ENCODE peak calls at places on chromosomes 6 and 20, in nine cellular contexts. R, V, D, K, B, W, L, C and N are unnamed samples.

GRCh38 chr6:149080511-149080910 is 237.0 kb upstream of the TAB2 start:
- DNase-seq in D (peak), B (no peak), C (no peak), R (peak), V (no peak), K (peak), L (no peak), W (peak), N (no peak)

GRCh38 chr6:14310955-14311354 is 193.4 kb downstream of the CD83 start:
- DNase-seq in L (no peak), D (no peak), C (no peak), R (no peak), W (peak), V (peak), K (peak), B (no peak), N (no peak)

GRCh38 chr20:50029083-50029696 is 46.4 kb downstream of the SNAI1 start:
- DNase-seq in C (no peak), W (no peak), R (no peak), K (no peak), D (no peak), L (no peak), B (no peak), V (no peak), N (no peak)

GRCh38 chr6:55448446-55448845 is 121.2 kb downstream of the GFRAL start:
- DNase-seq in K (peak), W (peak), D (peak), B (no peak), R (peak), V (no peak), L (no peak), C (no peak), N (no peak)

GRCh38 chr6:38865521-38866174 is 150.5 kb downstream of the DNAH8 start:
- DNase-seq in L (no peak), C (no peak), R (no peak), W (no peak), V (no peak), B (peak), K (no peak), D (no peak), N (no peak)

GRCh38 chr20:19380211-19380610 is 167.8 kb downstream of the SLC24A3 start:
- DNase-seq in L (no peak), W (no peak), R (no peak), B (no peak), D (peak), K (no peak), V (no peak), C (no peak), N (no peak)

GRCh38 chr20:57787969-57788781 is 78.4 kb upstream of the PMEPA1 start:
- DNase-seq in R (no peak), L (no peak), V (no peak), K (no peak), D (no peak), W (no peak), C (no peak), B (no peak), N (no peak)

GRCh38 chr6:31386977-31387376 is 16.4 kb upstream of the MICA start:
- DNase-seq in R (no peak), W (no peak), K (no peak), L (no peak), B (peak), V (no peak), D (no peak), C (no peak), N (no peak)

GRCh38 chr6:125791151-125791819 is 525 bp downstream of the NCOA7 start:
- DNase-seq in B (peak), D (peak), L (no peak), C (peak), R (peak), V (no peak), W (peak), K (peak), N (peak)

GRCh38 chr20:25286917-25287316 is 39.0 kb downstream of the PYGB start:
- DNase-seq in D (no peak), W (no peak), V (no peak), B (no peak), C (no peak), R (no peak), L (no peak), K (no peak), N (peak)

GRCh38 chr20:41047975-41048305 is 19.3 kb downstream of the TOP1 start:
- DNase-seq in L (no peak), W (peak), B (no peak), R (no peak), C (no peak), V (no peak), D (peak), K (no peak), N (no peak)

GRCh38 chr20:2204021-2204420 is 91.8 kb upstream of the TGM3 start:
- DNase-seq in L (no peak), W (no peak), R (no peak), K (no peak), B (no peak), V (no peak), D (no peak), C (no peak), N (no peak)

GRCh38 chr20:2210646-2211556 is 84.9 kb upstream of the TGM3 start:
- DNase-seq in R (peak), B (peak), K (peak), D (peak), V (no peak), W (peak), L (no peak), C (no peak), N (no peak)

GRCh38 chr20:2208897-2209296 is 86.9 kb upstream of the TGM3 start:
- DNase-seq in B (no peak), R (no peak), V (no peak), K (no peak), D (no peak), L (no peak), W (no peak), C (no peak), N (no peak)

GRCh38 chr20:2206957-2207769 is 88.6 kb upstream of the TGM3 start:
- DNase-seq in W (peak), R (peak), V (no peak), L (peak), D (peak), B (peak), C (peak), K (peak), N (peak)

GRCh38 chr20:2207770-2208097 is 88.1 kb upstream of the TGM3 start:
- DNase-seq in C (no peak), V (no peak), R (no peak), L (no peak), K (no peak), W (no peak), B (no peak), D (no peak), N (no peak)
- TF ChIP-seq CTCF in C (no peak), V (no peak), R (no peak), L (peak), K (no peak), W (no peak), B (no peak), D (no peak), N (no peak)

GRCh38 chr20:21224217-21224616 is 78.9 kb upstream of the XRN2 start:
- DNase-seq in C (no peak), W (no peak), L (no peak), K (no peak), B (no peak), V (no peak), D (no peak), R (no peak), N (no peak)
- TF ChIP-seq CTCF in C (no peak), W (no peak), L (no peak), K (no peak), B (no peak), V (no peak), D (no peak), R (no peak), N (no peak)

GRCh38 chr6:50655848-50656453 is 57.4 kb upstream of the TFAP2D start:
- DNase-seq in B (peak), D (peak), L (no peak), V (no peak), R (peak), K (no peak), W (peak), C (no peak), N (no peak)
- TF ChIP-seq CTCF in B (peak), D (peak), L (peak), V (peak), R (peak), K (peak), W (peak), C (no peak), N (peak)

DNA sequence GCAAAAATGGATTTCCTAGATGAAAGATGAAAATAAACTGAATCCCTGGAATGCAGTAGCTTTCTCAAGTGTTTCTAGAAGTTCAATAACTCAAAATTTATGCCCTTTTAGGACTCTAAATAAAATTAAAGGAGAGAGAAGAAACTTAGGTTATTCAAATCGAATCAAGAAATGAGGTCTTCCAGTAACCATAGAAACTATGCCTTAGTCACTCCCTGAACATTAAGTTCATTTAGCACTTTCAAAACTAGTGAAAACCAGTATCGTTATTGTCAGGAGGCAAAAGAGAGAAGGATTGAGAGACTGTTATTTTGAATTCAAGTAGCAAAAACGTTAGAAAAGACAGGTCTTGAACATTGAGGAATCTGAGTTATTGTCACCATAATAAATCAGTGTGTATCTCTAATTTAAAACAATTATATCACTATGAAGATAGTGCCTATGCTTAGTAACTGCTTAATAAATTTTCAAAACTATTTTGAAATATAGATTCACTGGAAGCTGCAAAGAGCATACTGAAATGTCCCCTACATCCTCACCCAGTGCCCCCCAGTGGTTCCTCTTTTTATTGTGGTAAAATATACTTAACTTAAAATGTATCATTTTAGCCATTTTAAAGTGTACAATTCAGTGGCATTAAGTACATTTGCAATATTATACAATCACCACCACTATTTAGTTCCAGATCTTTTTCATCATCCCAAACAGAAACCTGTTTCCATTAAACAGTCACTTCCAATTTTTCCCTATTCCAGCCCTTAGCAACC is 4.6 kb downstream of the RPP21 start:
- DNase-seq in C (no peak), W (no peak), K (no peak), D (no peak), V (no peak), R (no peak), B (no peak), L (no peak), N (no peak)
- TF ChIP-seq CTCF in C (no peak), W (no peak), K (no peak), D (peak), V (peak), R (no peak), B (peak), L (no peak), N (no peak)